ENCODE peak calls at places on chromosomes 5 and 9, in five cellular contexts. One of them, this sample, is unnamed.

GRCh38 chr5:74342189-74342588 is 298.3 kb downstream of the ENC1 start:
- DNase-seq in cardiac muscle cell: no peak
- DNase-seq in stomach: no peak
- DNase-seq in cardiac fibroblast: no peak
- DNase-seq in heart right ventricle: no peak
- DNase-seq in this sample: no peak

GRCh38 chr9:71681708-71682268 is 86.5 kb downstream of the CEMIP2 start:
- DNase-seq in stomach: no peak
- DNase-seq in heart right ventricle: no peak
- DNase-seq in cardiac muscle cell: peak; percentile 59
- DNase-seq in cardiac fibroblast: peak; percentile 70
- DNase-seq in this sample: peak; percentile 58

GRCh38 chr5:150022163-150022540 is 21.6 kb downstream of the HMGXB3 start:
- DNase-seq in heart right ventricle: peak; percentile 61
- DNase-seq in stomach: no peak
- DNase-seq in cardiac fibroblast: peak; percentile 94
- DNase-seq in cardiac muscle cell: no peak
- DNase-seq in this sample: peak; percentile 89

GRCh38 chr5:137730331-137730730 is 5.6 kb downstream of the KLHL3 start:
- DNase-seq in cardiac muscle cell: no peak
- DNase-seq in heart right ventricle: no peak
- DNase-seq in stomach: no peak
- DNase-seq in cardiac fibroblast: peak; percentile 58
- DNase-seq in this sample: peak; percentile 93

GRCh38 chr5:143037071-143037470 is 266.9 kb downstream of the ARHGAP26 start:
- DNase-seq in cardiac muscle cell: no peak
- DNase-seq in cardiac fibroblast: peak; percentile 41
- DNase-seq in heart right ventricle: peak; percentile 19
- DNase-seq in stomach: no peak
- DNase-seq in this sample: peak; percentile 72

GRCh38 chr9:132160802-132161742 is 786 bp upstream of the NTNG2 start:
- DNase-seq in cardiac fibroblast: peak; percentile 77
- DNase-seq in heart right ventricle: no peak
- DNase-seq in stomach: peak; percentile 34
- DNase-seq in cardiac muscle cell: no peak
- DNase-seq in this sample: peak; percentile 48

GRCh38 chr5:97224112-97224750 is 41.2 kb upstream of the RIOK2 start:
- DNase-seq in stomach: no peak
- DNase-seq in cardiac muscle cell: no peak
- DNase-seq in heart right ventricle: no peak
- DNase-seq in cardiac fibroblast: peak; percentile 28
- DNase-seq in this sample: no peak

GRCh38 chr9:74551266-74551665 is 54.1 kb downstream of the RORB start:
- DNase-seq in cardiac fibroblast: no peak
- DNase-seq in heart right ventricle: no peak
- DNase-seq in cardiac muscle cell: no peak
- DNase-seq in stomach: no peak
- DNase-seq in this sample: peak; percentile 41

GRCh38 chr9:100884518-100884917 is 144.0 kb upstream of the PLPPR1 start:
- DNase-seq in stomach: no peak
- DNase-seq in cardiac fibroblast: no peak
- DNase-seq in heart right ventricle: no peak
- DNase-seq in cardiac muscle cell: peak; percentile 36
- DNase-seq in this sample: no peak

GRCh38 chr9:134540441-134541372 is 100.9 kb upstream of the COL5A1 start:
- DNase-seq in stomach: no peak
- DNase-seq in cardiac fibroblast: no peak
- DNase-seq in heart right ventricle: no peak
- DNase-seq in cardiac muscle cell: no peak
- DNase-seq in this sample: no peak

GRCh38 chr9:129887210-129888084 is 52.2 kb downstream of the USP20 start:
- DNase-seq in heart right ventricle: peak; percentile 38
- DNase-seq in cardiac muscle cell: no peak
- DNase-seq in cardiac fibroblast: peak; percentile 87
- DNase-seq in stomach: no peak
- DNase-seq in this sample: peak; percentile 27

GRCh38 chr5:142441638-142442037 is 116.8 kb upstream of the SPRY4 start:
- DNase-seq in cardiac fibroblast: peak; percentile 63
- DNase-seq in heart right ventricle: peak; percentile 59
- DNase-seq in stomach: no peak
- DNase-seq in cardiac muscle cell: no peak
- DNase-seq in this sample: peak; percentile 27

GRCh38 chr9:36530224-36530623 is 42.5 kb upstream of the MELK start:
- DNase-seq in heart right ventricle: no peak
- DNase-seq in stomach: no peak
- DNase-seq in cardiac muscle cell: no peak
- DNase-seq in cardiac fibroblast: no peak
- DNase-seq in this sample: no peak

GRCh38 chr9:120891255-120891954 is 14.4 kb upstream of the PHF19 start:
- DNase-seq in cardiac fibroblast: no peak
- DNase-seq in cardiac muscle cell: no peak
- DNase-seq in heart right ventricle: no peak
- DNase-seq in stomach: no peak
- DNase-seq in this sample: peak; percentile 71

GRCh38 chr9:38153910-38154291 is 84.9 kb upstream of the SHB start:
- DNase-seq in stomach: no peak
- DNase-seq in cardiac fibroblast: no peak
- DNase-seq in heart right ventricle: no peak
- DNase-seq in cardiac muscle cell: no peak
- DNase-seq in this sample: no peak

GRCh38 chr5:56277573-56277972 is 44.4 kb upstream of the ANKRD55 start:
- DNase-seq in cardiac muscle cell: no peak
- DNase-seq in heart right ventricle: no peak
- DNase-seq in stomach: no peak
- DNase-seq in cardiac fibroblast: no peak
- DNase-seq in this sample: no peak

GRCh38 chr9:16873131-16873787 is 2.8 kb upstream of the BNC2 start:
- DNase-seq in stomach: no peak
- DNase-seq in heart right ventricle: no peak
- DNase-seq in cardiac muscle cell: no peak
- DNase-seq in cardiac fibroblast: peak; percentile 65
- DNase-seq in this sample: no peak

GRCh38 chr5:68264024-68264956 is 48.7 kb downstream of the PIK3R1 start:
- DNase-seq in cardiac fibroblast: peak; percentile 75
- DNase-seq in stomach: no peak
- DNase-seq in cardiac muscle cell: peak; percentile 50
- DNase-seq in heart right ventricle: peak; percentile 71
- DNase-seq in this sample: no peak

GRCh38 chr5:92944903-92945629 is 636.0 kb downstream of the NR2F1-AS1 start:
- DNase-seq in cardiac muscle cell: no peak
- DNase-seq in cardiac fibroblast: peak; percentile 85
- DNase-seq in stomach: no peak
- DNase-seq in heart right ventricle: no peak
- DNase-seq in this sample: no peak

GRCh38 chr9:112380771-112381181 is 868 bp downstream of the HSDL2 start:
- DNase-seq in heart right ventricle: no peak
- DNase-seq in cardiac fibroblast: peak; percentile 47
- DNase-seq in cardiac muscle cell: peak; percentile 32
- DNase-seq in stomach: no peak
- DNase-seq in this sample: peak; percentile 38

GRCh38 chr5:122751293-122751753 is 23.6 kb upstream of the SNX2 start:
- DNase-seq in stomach: no peak
- DNase-seq in heart right ventricle: no peak
- DNase-seq in cardiac muscle cell: peak; percentile 17
- DNase-seq in cardiac fibroblast: peak; percentile 96
- DNase-seq in this sample: peak; percentile 85

GRCh38 chr9:36204906-36205547 is 14.3 kb downstream of the CLTA start:
- DNase-seq in cardiac fibroblast: no peak
- DNase-seq in heart right ventricle: no peak
- DNase-seq in cardiac muscle cell: peak; percentile 20
- DNase-seq in stomach: no peak
- DNase-seq in this sample: peak; percentile 18

GRCh38 chr9:117414906-117415583 is at the start of gene ASTN2:
- DNase-seq in heart right ventricle: no peak
- DNase-seq in stomach: no peak
- DNase-seq in cardiac fibroblast: no peak
- DNase-seq in cardiac muscle cell: peak; percentile 33
- DNase-seq in this sample: no peak

DNA sequence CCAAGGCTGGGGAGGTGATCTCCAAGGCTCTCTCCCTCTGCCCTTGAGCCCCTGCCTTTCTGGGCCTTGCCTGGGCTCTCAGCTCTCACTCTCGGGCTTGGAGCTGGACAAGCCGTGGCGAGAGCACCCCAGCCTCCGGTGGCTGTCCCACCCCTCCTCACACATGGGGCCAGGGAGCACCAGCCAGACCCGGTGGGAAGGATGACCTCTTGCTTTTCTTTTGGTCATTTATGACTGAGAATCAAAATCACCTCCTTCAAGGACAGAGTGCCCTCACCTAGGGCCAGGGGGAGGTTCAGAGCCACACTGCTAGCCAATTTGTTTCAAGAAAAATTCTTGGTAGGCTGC is 14.1 kb downstream of the TCF7 start:
- DNase-seq in cardiac muscle cell: no peak
- DNase-seq in cardiac fibroblast: no peak
- DNase-seq in heart right ventricle: no peak
- DNase-seq in stomach: no peak
- DNase-seq in this sample: no peak
- H3K4me3 ChIP-seq in cardiac muscle cell: no peak overlapping the region
- H3K4me3 ChIP-seq in cardiac fibroblast: no peak overlapping the region
- H3K4me3 ChIP-seq in heart right ventricle: no peak overlapping the region
- H3K4me3 ChIP-seq in stomach: no peak overlapping the region
- H3K4me3 ChIP-seq in this sample: no peak overlapping the region

DNA sequence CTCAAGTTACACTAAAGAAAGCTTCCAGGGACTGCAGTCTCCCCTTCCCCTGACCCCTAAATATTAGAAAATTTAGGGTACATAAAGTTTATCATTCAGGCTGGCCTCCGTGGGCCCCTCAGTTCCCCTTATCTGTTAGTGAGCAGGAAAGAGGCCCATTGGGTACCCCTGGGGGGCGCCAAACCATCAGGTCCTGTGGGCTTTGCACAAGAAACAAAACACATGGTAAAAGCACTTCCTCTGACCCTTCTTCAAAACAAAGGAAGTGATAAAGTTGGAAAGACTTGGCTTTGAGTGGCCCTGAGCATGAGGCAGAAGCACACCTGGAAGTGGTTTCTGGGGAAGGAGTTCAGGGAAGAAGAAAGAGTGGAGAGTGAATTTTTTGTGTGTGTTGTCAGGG is 213.0 kb downstream of the SMARCA2 start:
- DNase-seq in stomach: no peak
- DNase-seq in cardiac fibroblast: peak; percentile 30
- DNase-seq in cardiac muscle cell: no peak
- DNase-seq in heart right ventricle: no peak
- DNase-seq in this sample: no peak
- TF ChIP-seq CTCF in stomach: no peak
- TF ChIP-seq CTCF in cardiac fibroblast: peak; percentile 33
- TF ChIP-seq CTCF in cardiac muscle cell: peak; percentile 31
- TF ChIP-seq CTCF in heart right ventricle: no peak
- TF ChIP-seq CTCF in this sample: peak; percentile 38

GRCh38 chr5:14244721-14245518 is 101.8 kb downstream of the TRIO start:
- DNase-seq in cardiac muscle cell: no peak
- DNase-seq in heart right ventricle: no peak
- DNase-seq in stomach: no peak
- DNase-seq in cardiac fibroblast: no peak
- DNase-seq in this sample: no peak
- H3K4me3 ChIP-seq in cardiac muscle cell: no peak overlapping the region
- H3K4me3 ChIP-seq in heart right ventricle: no peak overlapping the region
- H3K4me3 ChIP-seq in stomach: no peak overlapping the region
- H3K4me3 ChIP-seq in cardiac fibroblast: no peak overlapping the region
- H3K4me3 ChIP-seq in this sample: no peak overlapping the region

GRCh38 chr5:436641-436975 is 6.4 kb upstream of the EXOC3 start:
- DNase-seq in heart right ventricle: no peak
- DNase-seq in stomach: no peak
- DNase-seq in cardiac fibroblast: no peak
- DNase-seq in cardiac muscle cell: no peak
- DNase-seq in this sample: no peak
- TF ChIP-seq CTCF in heart right ventricle: no peak
- TF ChIP-seq CTCF in stomach: no peak
- TF ChIP-seq CTCF in cardiac fibroblast: no peak
- TF ChIP-seq CTCF in cardiac muscle cell: no peak
- TF ChIP-seq CTCF in this sample: no peak

GRCh38 chr9:97980918-97981827 is 2.0 kb upstream of the ANP32B start:
- DNase-seq in heart right ventricle: peak; percentile 41
- DNase-seq in cardiac muscle cell: no peak
- DNase-seq in cardiac fibroblast: no peak
- DNase-seq in stomach: no peak
- DNase-seq in this sample: peak; percentile 33

GRCh38 chr9:97978706-97979105 is 4.4 kb upstream of the ANP32B start:
- DNase-seq in cardiac fibroblast: no peak
- DNase-seq in cardiac muscle cell: no peak
- DNase-seq in stomach: no peak
- DNase-seq in heart right ventricle: no peak
- DNase-seq in this sample: no peak

GRCh38 chr9:97979778-97980478 is 3.2 kb upstream of the ANP32B start:
- DNase-seq in heart right ventricle: no peak
- DNase-seq in stomach: no peak
- DNase-seq in cardiac fibroblast: no peak
- DNase-seq in cardiac muscle cell: no peak
- DNase-seq in this sample: no peak

GRCh38 chr9:97981828-97982164 is 1.3 kb upstream of the ANP32B start:
- DNase-seq in stomach: no peak
- DNase-seq in heart right ventricle: no peak
- DNase-seq in cardiac fibroblast: no peak
- DNase-seq in cardiac muscle cell: no peak
- DNase-seq in this sample: no peak

DNA sequence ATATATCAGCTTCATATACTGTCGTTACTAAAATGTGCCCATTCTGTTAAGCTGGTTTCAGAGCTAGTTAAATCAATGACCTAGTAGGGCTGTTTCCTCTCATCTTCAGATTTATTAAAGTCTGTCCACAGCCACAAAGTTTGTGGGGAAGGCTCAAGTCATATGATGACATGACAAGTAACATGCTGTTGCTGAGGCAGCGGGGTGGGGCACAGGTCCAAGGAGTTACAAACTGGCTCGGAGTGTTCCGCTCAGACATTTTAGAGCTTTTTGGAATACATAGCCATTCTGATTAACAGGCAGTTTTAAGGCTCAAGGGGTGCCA is 2.7 kb upstream of the ANP32B start:
- DNase-seq in cardiac fibroblast: no peak
- DNase-seq in heart right ventricle: peak; percentile 48
- DNase-seq in stomach: no peak
- DNase-seq in cardiac muscle cell: no peak
- DNase-seq in this sample: no peak
- H3K4me3 ChIP-seq in cardiac fibroblast: no peak overlapping the region
- H3K4me3 ChIP-seq in heart right ventricle: no peak overlapping the region
- H3K4me3 ChIP-seq in stomach: no peak overlapping the region
- H3K4me3 ChIP-seq in cardiac muscle cell: no peak overlapping the region
- H3K4me3 ChIP-seq in this sample: no peak overlapping the region

GRCh38 chr5:94849821-94850736 is 231.6 kb downstream of the SLF1 start:
- DNase-seq in cardiac muscle cell: peak; percentile 51
- DNase-seq in stomach: no peak
- DNase-seq in heart right ventricle: no peak
- DNase-seq in cardiac fibroblast: peak; percentile 74
- DNase-seq in this sample: peak; percentile 69
- TF ChIP-seq CTCF in cardiac muscle cell: peak; percentile 72
- TF ChIP-seq CTCF in stomach: peak; percentile 31
- TF ChIP-seq CTCF in heart right ventricle: no peak
- TF ChIP-seq CTCF in cardiac fibroblast: peak; percentile 71
- TF ChIP-seq CTCF in this sample: peak; percentile 81

This sample was measured in epithelial cell of esophagus.